ENCODE peak calls at places on chromosome 22, in five cellular contexts. U is natural killer cell, D is A549, L is neural crest cell, C is heart right ventricle. Q is an unnamed sample.

GRCh38 chr22:39215430-39216142 is 29.2 kb downstream of the PDGFB start:
- DNase-seq in C (no peak), U (no peak), D (peak), L (no peak), Q (no peak)

GRCh38 chr22:37601203-37601539 is 7.5 kb upstream of the GGA1 start:
- DNase-seq in C (no peak), U (no peak), L (no peak), D (no peak), Q (no peak)

GRCh38 chr22:48693377-48694135 is 1134.1 kb downstream of the BRD1 start:
- DNase-seq in C (no peak), D (no peak), L (no peak), U (no peak), Q (no peak)

GRCh38 chr22:35634015-35634414 is 14.2 kb upstream of the APOL6 start:
- DNase-seq in C (no peak), U (no peak), D (no peak), L (no peak), Q (no peak)

GRCh38 chr22:19761022-19761499 is 483 bp downstream of the TBX1 start:
- DNase-seq in U (no peak), C (no peak), L (no peak), D (no peak), Q (no peak)

GRCh38 chr22:39128508-39128907 is 24.0 kb downstream of the CBX7 start:
- DNase-seq in D (no peak), L (no peak), C (no peak), U (no peak), Q (no peak)

GRCh38 chr22:41471606-41472005 is 2.7 kb downstream of the ACO2 start:
- DNase-seq in U (no peak), L (no peak), D (no peak), C (no peak), Q (no peak)

GRCh38 chr22:18968011-18968749 is 32.1 kb upstream of the PRODH start:
- DNase-seq in C (peak), L (peak), D (no peak), U (no peak), Q (peak)

GRCh38 chr22:19941365-19942070 is at the start of the genes COMT and TXNRD2:
- DNase-seq in U (peak), D (peak), L (peak), C (peak), Q (peak)

GRCh38 chr22:42653992-42654391 is 4.8 kb upstream of the CYB5R3 start:
- DNase-seq in C (no peak), D (no peak), L (no peak), U (no peak), Q (no peak)

GRCh38 chr22:26517429-26517828 is 5.2 kb upstream of the TFIP11 start:
- DNase-seq in D (no peak), C (no peak), U (no peak), L (no peak), Q (no peak)

GRCh38 chr22:17744430-17744829 is 29.8 kb downstream of the BID start:
- DNase-seq in D (no peak), L (no peak), U (no peak), C (no peak), Q (no peak)

GRCh38 chr22:19710769-19711106 is 3.6 kb upstream of the SEPTIN5 start:
- DNase-seq in U (no peak), D (no peak), C (no peak), L (no peak), Q (no peak)

GRCh38 chr22:32870474-32870873 is 69.0 kb downstream of the TIMP3 start:
- DNase-seq in C (no peak), D (no peak), U (no peak), L (no peak), Q (no peak)

GRCh38 chr22:46756097-46756496 is 6.4 kb upstream of the TBC1D22A start:
- DNase-seq in D (no peak), L (no peak), C (no peak), U (no peak), Q (no peak)

GRCh38 chr22:35386670-35387288 is 5.9 kb downstream of the HMOX1 start:
- DNase-seq in U (no peak), L (no peak), D (no peak), C (no peak), Q (no peak)

GRCh38 chr22:26489447-26490036 is 5.9 kb downstream of the SRRD start:
- DNase-seq in L (peak), C (no peak), U (no peak), D (no peak), Q (no peak)

GRCh38 chr22:43750751-43751150 is 61.4 kb downstream of the EFCAB6 start:
- DNase-seq in U (no peak), L (no peak), D (no peak), C (no peak), Q (no peak)

GRCh38 chr22:39364646-39365405 is 15.0 kb downstream of the SYNGR1 start:
- DNase-seq in L (no peak), D (no peak), C (no peak), U (no peak), Q (no peak)

GRCh38 chr22:46195487-46196165 is 45.3 kb downstream of the PPARA start:
- DNase-seq in L (no peak), U (no peak), C (no peak), D (no peak), Q (no peak)

GRCh38 chr22:36258750-36259619 is 6.1 kb downstream of the APOL1 start:
- DNase-seq in C (no peak), U (no peak), L (peak), D (no peak), Q (no peak)

GRCh38 chr22:40121463-40121862 is 56.3 kb upstream of the TNRC6B start:
- DNase-seq in U (no peak), C (no peak), L (peak), D (no peak), Q (no peak)

GRCh38 chr22:40363059-40363458 is 7.3 kb upstream of the SGSM3 start:
- DNase-seq in U (no peak), L (no peak), D (no peak), C (no peak), Q (no peak)

GRCh38 chr22:44026630-44027511 is 2.8 kb downstream of the PARVB start:
- DNase-seq in D (no peak), L (no peak), C (peak), U (peak), Q (no peak)

GRCh38 chr22:24985824-24986214 is 33.3 kb downstream of the KIAA1671 start:
- DNase-seq in D (no peak), L (no peak), C (peak), U (no peak), Q (no peak)

GRCh38 chr22:27573992-27574391 is 227.6 kb downstream of the MN1 start:
- DNase-seq in U (no peak), L (no peak), C (no peak), D (no peak), Q (no peak)

GRCh38 chr22:36422287-36423014 is 34.7 kb upstream of the MYH9 start:
- DNase-seq in C (no peak), L (no peak), U (no peak), D (no peak), Q (no peak)

GRCh38 chr22:46139895-46140350 is 10.4 kb upstream of the PPARA start:
- DNase-seq in U (no peak), L (no peak), C (no peak), D (no peak), Q (no peak)

GRCh38 chr22:44032126-44032730 is 8.1 kb downstream of the PARVB start:
- DNase-seq in C (no peak), D (no peak), L (no peak), U (no peak), Q (no peak)

GRCh38 chr22:36577019-36577418 is 48.1 kb upstream of the EIF3D start:
- DNase-seq in C (no peak), L (no peak), U (no peak), D (peak), Q (no peak)

DNA sequence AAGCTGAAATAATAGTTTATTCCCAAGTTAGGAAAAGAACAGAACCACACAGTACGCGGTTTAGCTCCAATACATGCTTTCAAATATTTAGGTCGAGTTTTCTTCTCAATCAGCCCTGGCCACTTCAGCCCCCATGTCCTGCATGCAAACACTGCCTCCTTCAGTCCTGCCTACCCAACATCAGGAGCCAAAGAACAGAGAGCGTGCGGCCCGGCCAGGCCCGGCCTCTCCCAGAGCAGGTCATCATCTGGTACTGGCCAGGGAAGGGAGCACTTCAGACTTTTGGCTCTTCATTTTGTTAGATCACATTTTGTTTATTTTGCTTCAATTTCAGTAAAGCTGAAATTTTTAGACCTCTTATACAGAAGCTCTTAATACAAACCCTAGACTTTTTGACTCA is 6.7 kb downstream of the BRD1 start:
- DNase-seq in C (no peak), D (no peak), U (no peak), L (no peak), Q (no peak)
- TF ChIP-seq CTCF in C (no peak), D (no peak), U (no peak), L (no peak), Q (no peak)

DNA sequence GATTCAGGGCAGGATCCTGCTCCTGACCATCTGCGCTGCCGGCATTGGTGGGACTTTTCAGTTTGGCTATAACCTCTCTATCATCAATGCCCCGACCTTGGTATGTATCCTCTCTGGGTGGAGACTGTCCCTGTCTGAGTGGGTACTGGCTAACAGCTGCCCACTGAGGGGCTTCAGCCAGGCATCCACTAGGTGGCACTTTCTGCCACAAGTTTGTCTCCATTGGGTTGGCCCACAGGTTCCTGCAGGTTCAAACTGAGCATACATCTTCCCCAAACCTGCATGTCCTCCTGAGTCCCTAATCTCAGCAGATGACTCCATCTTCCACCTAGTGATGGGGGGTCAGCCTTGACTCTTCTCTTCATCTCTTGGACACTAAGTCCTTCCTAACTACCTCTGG is 4.4 kb downstream of the SLC2A11 start:
- DNase-seq in D (peak), L (no peak), C (no peak), U (no peak), Q (no peak)
- TF ChIP-seq CTCF in D (peak), L (peak), C (no peak), U (no peak), Q (peak)

DNA sequence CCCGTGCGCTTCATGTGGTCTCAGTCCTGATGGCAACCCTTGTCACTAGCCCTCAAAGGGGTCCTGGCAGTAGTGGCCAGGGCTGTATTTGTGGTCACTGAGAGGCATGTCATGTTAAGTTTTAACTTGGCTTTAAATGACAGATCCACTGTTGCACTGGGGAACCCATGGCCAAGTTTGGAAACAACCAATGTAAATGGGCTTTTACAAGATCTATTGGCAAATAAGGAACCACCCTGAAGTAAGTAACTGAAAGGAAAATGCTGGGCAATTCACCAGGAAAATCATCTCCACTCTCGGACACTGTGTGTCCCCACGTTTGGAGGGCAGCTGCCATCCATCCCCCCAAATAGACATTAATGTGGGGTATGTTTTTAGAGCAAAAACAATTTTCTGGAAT is 8.4 kb downstream of the YPEL1 start:
- DNase-seq in L (no peak), C (no peak), U (no peak), D (no peak), Q (no peak)
- TF ChIP-seq CTCF in L (no peak), C (no peak), U (no peak), D (no peak), Q (no peak)

DNA sequence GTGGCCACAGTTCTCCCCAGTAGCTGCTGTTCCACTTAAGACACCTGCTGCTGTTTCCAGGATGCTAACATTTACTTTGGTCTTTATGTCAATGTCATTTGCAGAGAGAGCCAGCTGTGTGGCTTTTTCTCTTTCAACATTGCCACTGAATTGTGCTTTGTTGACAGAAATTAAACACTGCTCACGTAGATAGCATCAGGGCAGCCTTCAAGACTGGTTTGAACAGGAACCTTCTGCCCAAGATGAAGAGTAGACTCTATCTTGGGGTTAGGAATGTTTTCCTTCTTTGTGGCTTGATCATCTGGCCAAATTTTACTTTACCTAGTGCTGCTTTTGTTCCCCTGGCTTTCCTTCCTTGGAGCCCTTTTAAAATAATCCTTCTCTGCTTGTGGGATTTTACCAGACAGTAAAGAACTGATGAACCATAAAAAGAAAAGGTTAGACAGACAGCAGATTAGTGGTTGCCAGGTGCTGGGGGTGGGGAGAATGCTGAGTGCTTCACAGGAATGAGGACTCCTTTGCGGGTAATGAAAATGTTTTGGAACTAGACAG is 22.6 kb upstream of the XBP1 start:
- DNase-seq in C (no peak), D (no peak), U (no peak), L (no peak), Q (no peak)
- TF ChIP-seq CTCF in C (no peak), D (no peak), U (no peak), L (no peak), Q (no peak)